ENCODE peak calls at places on chromosomes 7 and 10, in seven cellular contexts. E is CD4-positive, alpha-beta memory T cell; U is A673; W is heart left ventricle; V is spleen; K is MM.1S; B is PC-9. D is an unnamed sample. For H3K9me3, the result is how much of the 10 kb centered on the place peaks cover.

GRCh38 chr10:103720328-103720963 is 134.9 kb downstream of the SH3PXD2A start:
- DNase-seq in E (no peak), U (no peak), W (no peak), V (no peak), K (no peak), B (no peak), D (no peak)

GRCh38 chr7:7969306-7970112 is 913 bp downstream of the GLCCI1 start:
- DNase-seq in E (peak), U (peak), W (peak), V (peak), K (peak), B (peak), D (peak)

GRCh38 chr7:69577221-69577620 is 21.1 kb upstream of the AUTS2 start:
- DNase-seq in E (no peak), U (no peak), W (no peak), V (no peak), K (no peak), B (no peak), D (no peak)

GRCh38 chr10:71767420-71768035 is 5.8 kb downstream of the VSIR start:
- DNase-seq in E (no peak), U (no peak), W (peak), V (peak), K (no peak), B (peak), D (no peak)

GRCh38 chr7:31027161-31027965 is 24.7 kb upstream of the ADCYAP1R1 start:
- DNase-seq in E (no peak), U (peak), W (peak), V (peak), K (no peak), B (no peak), D (no peak)

GRCh38 chr7:17274551-17275245 is 23.8 kb upstream of the AHR start:
- DNase-seq in E (no peak), U (peak), W (no peak), V (no peak), K (no peak), B (no peak), D (no peak)

GRCh38 chr10:118034755-118035154 is 12.0 kb downstream of the RAB11FIP2 start:
- DNase-seq in E (no peak), U (no peak), W (no peak), V (peak), K (no peak), B (no peak), D (no peak)

GRCh38 chr10:96743988-96744585 is 23.8 kb upstream of the PIK3AP1 start:
- DNase-seq in E (no peak), U (no peak), W (no peak), V (no peak), K (no peak), B (no peak), D (no peak)

GRCh38 chr10:42380926-42381547 is 257.3 kb downstream of the ZNF33B start:
- DNase-seq in E (no peak), U (no peak), W (no peak), V (no peak), K (no peak), B (no peak), D (no peak)

GRCh38 chr10:73551515-73551914 is 39.6 kb downstream of the USP54 start:
- DNase-seq in E (no peak), U (no peak), W (no peak), V (no peak), K (no peak), B (no peak), D (no peak)

GRCh38 chr10:73554729-73555128 is 36.4 kb downstream of the USP54 start:
- DNase-seq in E (no peak), U (no peak), W (no peak), V (no peak), K (no peak), B (no peak), D (no peak)

GRCh38 chr10:73552819-73553218 is 38.3 kb downstream of the USP54 start:
- DNase-seq in E (no peak), U (no peak), W (no peak), V (no peak), K (no peak), B (no peak), D (no peak)

GRCh38 chr10:73553316-73553715 is 37.8 kb downstream of the USP54 start:
- DNase-seq in E (no peak), U (no peak), W (peak), V (no peak), K (no peak), B (no peak), D (no peak)

GRCh38 chr10:73553726-73554125 is 37.4 kb downstream of the USP54 start:
- DNase-seq in E (no peak), U (no peak), W (no peak), V (no peak), K (no peak), B (no peak), D (no peak)
- H3K9me3 ChIP-seq in E (under half), U (under half), W (under half), V (under half), K (under half), B (under half), D (under half)

GRCh38 chr10:14142631-14143270 is 188.0 kb downstream of the FRMD4A start:
- DNase-seq in E (no peak), U (no peak), W (no peak), V (no peak), K (no peak), B (no peak), D (no peak)

GRCh38 chr10:14146005-14146404 is 184.7 kb downstream of the FRMD4A start:
- DNase-seq in E (no peak), U (no peak), W (no peak), V (no peak), K (no peak), B (peak), D (no peak)

GRCh38 chr10:14146501-14146900 is 184.2 kb downstream of the FRMD4A start:
- DNase-seq in E (no peak), U (no peak), W (no peak), V (no peak), K (no peak), B (peak), D (no peak)

GRCh38 chr10:14144491-14144890 is 186.2 kb downstream of the FRMD4A start:
- DNase-seq in E (no peak), U (no peak), W (no peak), V (no peak), K (peak), B (no peak), D (no peak)
- H3K9me3 ChIP-seq in E (under half), U (under half), W (under half), V (under half), K (under half), B (under half), D (under half)

GRCh38 chr10:125329056-125329455 is 168.7 kb upstream of the CTBP2 start:
- DNase-seq in E (no peak), U (no peak), W (no peak), V (no peak), K (no peak), B (no peak), D (no peak)
- H3K9me3 ChIP-seq in E (under half), U (under half), W (under half), V (under half), K (under half), B (under half), D (under half)

GRCh38 chr7:74653686-74654181 is 3.8 kb upstream of the GTF2I start:
- DNase-seq in E (no peak), U (no peak), W (no peak), V (no peak), K (no peak), B (peak), D (no peak)
- H3K9me3 ChIP-seq in E (under half), U (under half), W (under half), V (under half), K (under half), B (under half), D (under half)

DNA sequence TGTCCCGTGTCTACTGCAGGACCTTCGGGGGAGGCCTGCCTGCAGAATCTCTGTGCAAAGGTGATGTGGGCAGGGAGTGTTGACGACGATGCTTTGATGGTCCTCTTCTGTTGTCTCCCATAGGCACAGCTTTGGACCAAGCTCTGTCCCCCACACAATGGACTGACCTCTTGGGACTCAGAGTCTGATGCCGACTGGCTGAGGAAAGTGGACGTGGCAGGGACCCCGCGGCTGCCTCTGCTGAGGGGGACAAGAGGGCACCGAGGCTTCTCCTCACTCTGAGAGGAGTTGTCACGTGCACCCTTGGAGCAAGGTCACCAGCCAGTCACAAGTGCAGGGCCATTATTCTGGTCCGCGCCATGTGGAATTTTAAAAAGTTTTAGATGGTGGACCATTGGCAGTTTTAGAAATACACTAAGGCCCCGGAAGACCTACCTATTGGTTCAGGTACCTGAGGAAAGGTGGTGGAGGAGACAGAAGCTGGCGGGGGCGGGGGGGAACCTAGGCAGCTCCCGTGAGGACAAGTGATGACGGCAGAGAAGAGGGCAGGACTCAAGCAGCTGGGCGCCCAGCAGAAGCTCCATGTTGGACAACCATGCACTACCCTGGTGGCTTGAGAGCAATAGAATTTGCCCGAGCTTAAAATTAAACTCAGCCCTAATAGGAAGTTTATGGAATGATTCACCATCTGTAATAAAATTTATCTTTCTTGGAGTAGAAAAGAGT is 331.4 kb downstream of the PTPRN2 start:
- DNase-seq in E (no peak), U (no peak), W (no peak), V (peak), K (no peak), B (no peak), D (no peak)
- H3K9me3 ChIP-seq in E (under half), U (under half), W (under half), V (under half), K (under half), B (under half), D (under half)

DNA sequence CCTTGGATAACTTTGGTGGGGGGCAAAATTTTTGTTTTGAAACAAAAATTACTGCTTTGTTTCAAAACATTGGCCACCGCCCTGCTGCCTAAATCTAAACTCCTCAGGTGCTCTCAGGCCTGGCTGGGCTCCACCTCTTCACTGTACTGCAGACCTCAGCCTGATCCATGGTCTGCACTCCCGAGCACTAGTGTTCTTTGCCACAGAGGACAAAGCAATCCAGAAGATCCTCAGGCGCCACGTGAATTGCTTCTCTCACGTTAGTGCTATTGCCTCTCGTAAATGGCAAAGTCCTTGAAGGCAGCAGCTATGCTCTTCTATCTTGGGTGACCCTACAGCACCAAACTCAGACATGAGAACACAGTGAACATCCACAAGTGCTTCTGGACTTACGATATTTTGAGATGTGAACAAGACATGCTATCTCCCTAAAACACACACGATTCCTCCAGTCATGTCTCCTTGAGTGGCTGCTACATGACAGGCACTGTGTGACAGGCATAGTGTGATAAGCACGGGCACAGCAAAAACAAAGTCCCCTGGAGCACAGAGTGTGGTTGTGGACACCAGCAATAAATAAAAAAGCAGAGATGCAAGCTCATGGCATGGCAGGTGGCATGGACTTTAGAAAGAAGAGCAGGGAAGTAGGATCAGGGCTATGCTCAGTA is 582.1 kb upstream of the DPP6 start:
- DNase-seq in E (no peak), U (no peak), W (no peak), V (no peak), K (no peak), B (no peak), D (no peak)
- H3K9me3 ChIP-seq in E (under half), U (under half), W (under half), V (under half), K (under half), B (under half), D (under half)

GRCh38 chr7:25859732-25860131 is 292.3 kb upstream of the NFE2L3 start:
- DNase-seq in E (no peak), U (no peak), W (no peak), V (no peak), K (no peak), B (no peak), D (no peak)

GRCh38 chr7:25857376-25858067 is 294.5 kb upstream of the NFE2L3 start:
- DNase-seq in E (no peak), U (peak), W (no peak), V (no peak), K (no peak), B (no peak), D (no peak)

GRCh38 chr7:25859412-25859704 is 292.6 kb upstream of the NFE2L3 start:
- DNase-seq in E (no peak), U (no peak), W (no peak), V (no peak), K (no peak), B (no peak), D (no peak)

GRCh38 chr7:25858562-25859411 is 293.2 kb upstream of the NFE2L3 start:
- DNase-seq in E (no peak), U (no peak), W (no peak), V (no peak), K (no peak), B (no peak), D (no peak)

GRCh38 chr7:25858200-25858561 is 293.8 kb upstream of the NFE2L3 start:
- DNase-seq in E (no peak), U (no peak), W (no peak), V (no peak), K (no peak), B (no peak), D (no peak)
- H3K9me3 ChIP-seq in E (under half), U (under half), W (under half), V (under half), K (under half), B (under half), D (under half)

DNA sequence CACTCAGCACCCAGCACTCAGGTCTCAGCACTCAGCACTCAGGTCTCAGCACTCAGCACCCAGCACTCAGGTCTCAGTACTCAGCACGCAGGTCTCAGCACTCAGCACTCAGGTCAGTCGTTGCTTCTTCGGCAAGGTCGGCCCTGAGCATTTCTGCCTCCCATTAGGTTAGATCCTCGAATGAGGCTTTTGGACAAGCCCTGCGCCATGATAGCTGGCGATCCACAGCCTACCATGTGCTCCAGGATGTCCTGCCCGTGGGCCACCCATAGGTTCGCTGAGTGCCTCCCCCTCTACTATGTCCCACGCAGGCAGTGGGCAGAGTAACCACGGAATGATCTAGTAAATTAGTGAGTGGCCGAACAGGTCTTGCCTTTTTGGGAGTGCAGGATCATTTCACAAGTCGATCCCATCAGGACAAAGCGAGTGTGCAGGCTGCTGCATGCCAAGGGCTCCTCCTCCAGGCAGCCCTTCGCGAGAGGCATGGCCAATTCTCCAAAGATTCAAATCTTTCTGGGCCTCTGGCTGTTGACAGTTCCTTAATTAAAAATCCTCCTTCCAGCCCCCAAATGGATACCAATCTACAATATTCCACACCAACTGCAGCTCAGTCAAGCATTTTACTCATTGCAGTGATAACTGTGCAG is 206.3 kb downstream of the ADARB2 start:
- DNase-seq in E (no peak), U (no peak), W (no peak), V (no peak), K (no peak), B (no peak), D (no peak)
- H3K9me3 ChIP-seq in E (under half), U (under half), W (under half), V (under half), K (under half), B (under half), D (under half)

GRCh38 chr10:38119038-38119437 is 24.9 kb downstream of the ZNF37A start:
- DNase-seq in E (no peak), U (no peak), W (no peak), V (no peak), K (no peak), B (no peak), D (no peak)
- H3K9me3 ChIP-seq in E (half or more), U (half or more), W (half or more), V (half or more), K (under half), B (half or more), D (half or more)

GRCh38 chr7:158547817-158548216 is 39.8 kb downstream of the PTPRN2 start:
- DNase-seq in E (no peak), U (no peak), W (no peak), V (no peak), K (no peak), B (no peak), D (no peak)
- H3K9me3 ChIP-seq in E (under half), U (under half), W (under half), V (under half), K (under half), B (under half), D (under half)

D was measured in T-helper 17 cell.